ENCODE peak calls at places on chromosome 19, in ten cellular contexts. Y is ovary, S is neural crest cell, B is cardiac muscle cell, L is suprapubic skin, E is cardiac fibroblast, V is HFF-Myc, Q is RWPE1, R is progenitor cell of endocrine pancreas, F is astrocyte of the spinal cord. P is an unnamed sample.

GRCh38 chr19:54470276-54470887 is 2.7 kb downstream of the CDC42EP5 start:
- DNase-seq in Y (no peak), S (no peak), B (no peak), L (peak), E (no peak), V (no peak), Q (no peak), R (no peak), F (no peak), P (peak)

GRCh38 chr19:57773488-57773887 is 4.0 kb downstream of the ZNF586 start:
- DNase-seq in Y (no peak), S (no peak), B (no peak), L (no peak), E (no peak), V (no peak), Q (no peak), R (no peak), F (no peak), P (no peak)

GRCh38 chr19:1154731-1155351 is 19.2 kb downstream of the SBNO2 start:
- DNase-seq in Y (peak), S (no peak), B (peak), L (peak), E (peak), V (no peak), Q (peak), R (no peak), F (peak), P (peak)

GRCh38 chr19:31214086-31214485 is 135.2 kb downstream of the TSHZ3 start:
- DNase-seq in Y (no peak), S (no peak), B (peak), L (peak), E (peak), V (peak), Q (peak), R (no peak), F (peak), P (no peak)

GRCh38 chr19:40236366-40236765 is 9.9 kb upstream of the CCNP start:
- DNase-seq in Y (no peak), S (no peak), B (no peak), L (no peak), E (no peak), V (no peak), Q (no peak), R (no peak), F (no peak), P (no peak)

GRCh38 chr19:15501596-15501995 is 6.7 kb upstream of the CYP4F22 start:
- DNase-seq in Y (no peak), S (no peak), B (no peak), L (no peak), E (no peak), V (no peak), Q (no peak), R (no peak), F (no peak), P (no peak)

GRCh38 chr19:18419699-18420460 is 682 bp downstream of the SSBP4 start:
- DNase-seq in Y (peak), S (no peak), B (no peak), L (no peak), E (no peak), V (no peak), Q (no peak), R (peak), F (no peak), P (peak)

GRCh38 chr19:16259385-16260159 is 61.9 kb downstream of the AP1M1 start:
- DNase-seq in Y (no peak), S (no peak), B (no peak), L (no peak), E (no peak), V (no peak), Q (no peak), R (no peak), F (no peak), P (no peak)

GRCh38 chr19:16435999-16436650 is 35.6 kb downstream of the EPS15L1 start:
- DNase-seq in Y (no peak), S (no peak), B (peak), L (no peak), E (peak), V (no peak), Q (no peak), R (no peak), F (peak), P (no peak)

GRCh38 chr19:23774156-23774971 is 15.7 kb upstream of the ZNF681 start:
- DNase-seq in Y (no peak), S (no peak), B (peak), L (peak), E (no peak), V (no peak), Q (no peak), R (no peak), F (no peak), P (no peak)

GRCh38 chr19:45446295-45446694 is 21.5 kb upstream of the FOSB start:
- DNase-seq in Y (no peak), S (no peak), B (peak), L (no peak), E (peak), V (no peak), Q (no peak), R (no peak), F (peak), P (no peak)

GRCh38 chr19:33426621-33427475 is 53.3 kb downstream of the CEBPG start:
- DNase-seq in Y (no peak), S (no peak), B (no peak), L (no peak), E (no peak), V (no peak), Q (no peak), R (no peak), F (no peak), P (peak)

GRCh38 chr19:3277649-3278048 is 53.2 kb downstream of the CELF5 start:
- DNase-seq in Y (no peak), S (no peak), B (no peak), L (no peak), E (no peak), V (no peak), Q (no peak), R (no peak), F (no peak), P (no peak)

GRCh38 chr19:3276341-3276799 is 51.9 kb downstream of the CELF5 start:
- DNase-seq in Y (no peak), S (no peak), B (no peak), L (no peak), E (no peak), V (no peak), Q (peak), R (peak), F (no peak), P (no peak)

GRCh38 chr19:3275068-3275582 is 50.7 kb downstream of the CELF5 start:
- DNase-seq in Y (no peak), S (peak), B (no peak), L (no peak), E (no peak), V (no peak), Q (no peak), R (peak), F (no peak), P (no peak)

GRCh38 chr19:3274245-3275067 is 50.0 kb downstream of the CELF5 start:
- DNase-seq in Y (no peak), S (no peak), B (no peak), L (no peak), E (no peak), V (no peak), Q (no peak), R (no peak), F (no peak), P (no peak)

DNA sequence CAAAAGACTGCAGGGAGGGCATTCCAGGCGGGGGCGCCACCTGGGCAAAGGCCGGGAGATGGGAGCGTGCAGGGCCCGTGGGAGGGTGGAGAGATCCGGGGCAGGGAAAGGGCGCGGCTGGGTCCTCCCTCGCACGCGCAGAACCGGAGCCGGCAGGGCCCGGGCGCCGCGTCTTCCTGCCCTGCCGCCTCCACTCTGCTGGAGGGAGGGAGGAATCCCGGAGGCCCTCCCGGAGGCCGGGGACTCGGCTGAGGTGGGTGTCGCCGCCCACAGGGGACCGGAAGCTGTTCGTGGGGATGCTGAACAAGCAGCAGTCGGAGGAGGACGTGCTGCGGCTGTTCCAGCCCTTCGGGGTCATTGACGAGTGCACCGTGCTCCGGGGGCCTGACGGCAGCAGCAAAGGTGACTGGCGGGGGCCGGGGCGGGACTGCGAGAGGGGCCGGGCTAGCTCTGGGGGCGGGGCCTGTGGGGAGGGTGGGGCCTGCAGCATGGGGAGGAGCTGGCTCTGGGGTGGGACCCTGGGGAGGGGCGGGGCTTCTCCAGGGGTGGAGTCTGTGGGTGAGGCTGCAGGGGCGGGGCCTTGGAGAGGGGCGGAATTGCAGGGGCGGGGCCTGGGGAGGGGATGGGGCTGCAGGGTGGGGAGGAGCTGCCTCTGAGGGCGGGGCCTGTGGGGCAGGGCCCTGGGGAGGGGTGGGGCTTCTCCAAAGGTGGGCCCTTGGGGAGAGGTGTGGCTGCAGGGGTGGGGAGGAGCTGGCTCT is 51.3 kb downstream of the CELF5 start:
- DNase-seq in Y (peak), S (peak), B (peak), L (no peak), E (peak), V (peak), Q (peak), R (peak), F (peak), P (no peak)
- TF ChIP-seq CTCF in Y (no peak), S (peak), B (no peak), L (peak), E (no peak), V (peak), Q (peak), R (peak), F (no peak), P (peak)

GRCh38 chr19:14315433-14315832 is 65.8 kb upstream of the ADGRE5 start:
- DNase-seq in Y (no peak), S (no peak), B (no peak), L (no peak), E (no peak), V (no peak), Q (no peak), R (no peak), F (no peak), P (no peak)
- TF ChIP-seq CTCF in Y (no peak), S (no peak), B (peak), L (no peak), E (no peak), V (peak), Q (no peak), R (peak), F (peak), P (peak)

GRCh38 chr19:46753420-46754155 is 7.3 kb upstream of the STRN4 start:
- DNase-seq in Y (no peak), S (peak), B (peak), L (no peak), E (no peak), V (no peak), Q (no peak), R (no peak), F (no peak), P (no peak)
- TF ChIP-seq CTCF in Y (no peak), S (peak), B (peak), L (peak), E (peak), V (peak), Q (peak), R (peak), F (peak), P (peak)

DNA sequence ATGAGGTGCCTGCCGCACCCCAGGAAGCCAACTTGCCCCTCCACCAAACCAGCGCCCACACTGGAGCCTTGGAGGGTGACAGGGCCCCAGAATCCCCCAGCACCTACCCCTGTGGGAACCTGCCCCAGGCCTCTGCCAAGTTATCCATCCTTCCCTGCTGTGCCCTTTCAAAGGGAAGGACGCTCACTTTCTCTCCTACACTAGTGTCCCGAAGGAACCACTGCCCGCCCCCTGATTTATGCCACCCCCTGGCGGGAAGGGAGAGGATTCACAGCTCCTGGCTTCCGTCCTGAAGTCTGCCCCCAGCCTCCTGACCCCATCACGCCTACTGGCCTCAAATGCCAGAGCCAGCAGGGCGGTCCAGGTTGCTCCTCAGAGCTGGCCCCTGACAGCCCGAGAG is 1.4 kb downstream of the EVI5L start:
- DNase-seq in Y (peak), S (no peak), B (peak), L (no peak), E (peak), V (no peak), Q (peak), R (no peak), F (no peak), P (no peak)
- TF ChIP-seq CTCF in Y (no peak), S (peak), B (peak), L (peak), E (peak), V (peak), Q (no peak), R (peak), F (peak), P (peak)

DNA sequence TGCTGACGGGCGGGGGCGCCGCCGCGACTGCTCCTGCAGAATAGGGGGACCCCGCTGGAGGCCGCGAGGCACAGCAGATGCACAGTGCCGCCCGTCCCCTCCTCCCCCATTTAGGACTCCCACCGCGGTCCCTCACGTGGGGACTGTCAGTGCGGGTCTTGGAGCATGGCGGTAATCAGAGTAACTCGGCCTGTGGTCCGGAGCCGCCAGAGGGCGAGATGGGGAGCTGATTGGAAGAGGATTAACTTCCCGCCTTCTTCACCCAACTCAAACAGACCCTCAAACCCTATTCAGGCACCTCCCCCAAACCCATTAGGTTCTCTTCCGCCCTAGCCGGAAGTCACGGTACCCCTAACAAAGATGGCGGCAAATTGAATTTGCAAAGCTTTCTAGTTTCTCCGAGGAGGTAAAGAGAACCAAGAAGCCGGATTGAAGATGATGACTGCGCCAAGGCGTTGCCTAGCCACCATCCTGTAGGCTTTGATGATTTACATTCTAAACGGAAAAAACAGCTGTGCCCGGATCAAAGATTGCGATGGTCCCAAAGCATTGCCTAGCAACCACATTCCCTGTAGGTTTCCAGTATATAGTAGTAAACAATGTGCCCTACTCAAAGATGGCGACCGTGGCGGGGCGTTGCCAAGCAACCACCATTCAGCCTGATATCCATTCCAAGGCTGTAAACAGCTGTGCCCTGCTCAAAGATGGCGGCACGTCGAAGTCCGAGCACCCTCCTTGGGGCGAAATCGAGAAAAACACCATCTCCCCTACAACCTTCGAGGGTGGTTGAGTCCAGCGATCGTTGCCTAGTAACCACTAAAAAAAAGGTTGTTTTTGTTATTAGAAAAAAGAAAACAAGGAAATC is at the start of gene FUZ:
- DNase-seq in Y (peak), S (peak), B (peak), L (peak), E (peak), V (peak), Q (peak), R (peak), F (peak), P (no peak)
- TF ChIP-seq CTCF in Y (peak), S (peak), B (peak), L (peak), E (no peak), V (peak), Q (no peak), R (peak), F (peak), P (peak)

DNA sequence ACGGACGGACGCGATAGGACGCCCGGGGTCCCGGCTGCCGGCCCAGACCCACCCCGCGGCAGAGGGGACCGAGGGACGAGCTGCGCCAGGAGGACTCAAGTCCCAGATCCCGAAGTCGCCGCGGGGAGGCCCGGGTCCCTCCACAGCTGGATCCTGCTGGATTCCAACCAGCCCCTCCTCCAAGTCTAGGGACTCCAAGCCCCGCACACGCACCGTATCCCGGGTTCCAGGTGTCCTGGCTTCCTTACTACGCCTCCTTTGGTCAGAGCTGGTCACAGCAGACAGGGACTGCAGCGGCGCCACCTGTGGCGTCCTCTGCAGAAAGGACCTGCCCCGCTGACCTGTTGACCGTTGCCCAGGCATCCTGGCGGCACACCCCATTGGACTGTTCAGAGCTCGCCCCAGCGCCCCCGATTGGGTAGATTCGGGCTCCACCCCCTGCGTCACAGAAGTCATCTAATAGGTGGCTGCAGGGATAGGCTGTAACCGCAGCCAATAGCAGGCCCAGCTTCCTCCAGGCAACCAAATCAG is 29.0 kb upstream of the ZNF709 start:
- DNase-seq in Y (peak), S (no peak), B (no peak), L (no peak), E (no peak), V (no peak), Q (no peak), R (no peak), F (no peak), P (no peak)
- TF ChIP-seq CTCF in Y (no peak), S (no peak), B (no peak), L (no peak), E (no peak), V (no peak), Q (no peak), R (no peak), F (no peak), P (no peak)

DNA sequence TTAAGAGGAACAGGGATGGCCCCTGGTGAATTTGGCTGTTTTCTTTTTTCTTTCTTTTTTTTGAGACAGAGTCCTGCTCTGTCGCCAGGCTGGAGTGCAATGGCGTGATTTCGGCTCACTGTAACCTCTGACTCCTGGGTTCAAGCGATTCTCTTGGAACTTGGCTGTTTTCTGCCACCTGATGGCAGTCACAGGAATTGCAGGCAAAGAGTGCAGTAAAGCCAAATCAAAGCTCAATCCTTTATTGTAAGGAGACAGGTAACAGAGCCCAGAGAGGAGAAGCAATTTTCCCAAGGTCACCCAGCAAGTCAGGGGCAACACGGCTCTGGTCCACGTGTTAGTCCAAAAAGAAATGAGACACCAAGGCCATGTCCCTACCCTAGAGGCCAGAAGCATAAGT is 6.2 kb downstream of the TINCR start:
- DNase-seq in Y (no peak), S (no peak), B (no peak), L (no peak), E (no peak), V (no peak), Q (no peak), R (no peak), F (no peak), P (no peak)
- TF ChIP-seq CTCF in Y (no peak), S (peak), B (peak), L (peak), E (peak), V (peak), Q (no peak), R (peak), F (peak), P (peak)